ENCODE peak calls at places on chromosome 15, in five cellular contexts. One of them, this sample, is unnamed.

GRCh38 chr15:42035362-42035761 is 14.5 kb upstream of the PLA2G4E start:
- DNase-seq in transverse colon: peak; percentile 41
- DNase-seq in breast epithelium: no peak
- DNase-seq in GM12878: peak; percentile 52
- DNase-seq in HCT116: no peak
- DNase-seq in this sample: no peak

GRCh38 chr15:38029741-38030140 is 95.3 kb downstream of the TMCO5A start:
- DNase-seq in transverse colon: no peak
- DNase-seq in breast epithelium: no peak
- DNase-seq in GM12878: no peak
- DNase-seq in HCT116: no peak
- DNase-seq in this sample: no peak

GRCh38 chr15:79884204-79884596 is 12.6 kb downstream of the MTHFS start:
- DNase-seq in transverse colon: no peak
- DNase-seq in breast epithelium: no peak
- DNase-seq in GM12878: no peak
- DNase-seq in HCT116: no peak
- DNase-seq in this sample: no peak

GRCh38 chr15:32718822-32719716 is 1.3 kb downstream of the GREM1 start:
- DNase-seq in transverse colon: peak; percentile 17
- DNase-seq in breast epithelium: no peak
- DNase-seq in GM12878: no peak
- DNase-seq in HCT116: no peak
- DNase-seq in this sample: peak; percentile 43

GRCh38 chr15:98824595-98824994 is 176.3 kb downstream of the IGF1R start:
- DNase-seq in transverse colon: no peak
- DNase-seq in breast epithelium: no peak
- DNase-seq in GM12878: no peak
- DNase-seq in HCT116: no peak
- DNase-seq in this sample: no peak

GRCh38 chr15:42331235-42331634 is 28.1 kb upstream of the CAPN3 start:
- DNase-seq in transverse colon: no peak
- DNase-seq in breast epithelium: no peak
- DNase-seq in GM12878: no peak
- DNase-seq in HCT116: no peak
- DNase-seq in this sample: no peak

GRCh38 chr15:26082833-26083174 is 219.7 kb upstream of the ATP10A start:
- DNase-seq in transverse colon: no peak
- DNase-seq in breast epithelium: no peak
- DNase-seq in GM12878: no peak
- DNase-seq in HCT116: no peak
- DNase-seq in this sample: no peak

GRCh38 chr15:98395974-98396627 is 252.2 kb upstream of the IGF1R start:
- DNase-seq in transverse colon: no peak
- DNase-seq in breast epithelium: no peak
- DNase-seq in GM12878: no peak
- DNase-seq in HCT116: no peak
- DNase-seq in this sample: no peak

GRCh38 chr15:87609474-87609873 is 647.1 kb downstream of the NTRK3 start:
- DNase-seq in transverse colon: no peak
- DNase-seq in breast epithelium: no peak
- DNase-seq in GM12878: no peak
- DNase-seq in HCT116: no peak
- DNase-seq in this sample: no peak

GRCh38 chr15:51837784-51838183 is 8.3 kb downstream of the TMOD3 start:
- DNase-seq in transverse colon: no peak
- DNase-seq in breast epithelium: no peak
- DNase-seq in GM12878: peak; percentile 53
- DNase-seq in HCT116: no peak
- DNase-seq in this sample: no peak

GRCh38 chr15:72889545-72889944 is 106.0 kb upstream of the ADPGK start:
- DNase-seq in transverse colon: no peak
- DNase-seq in breast epithelium: no peak
- DNase-seq in GM12878: no peak
- DNase-seq in HCT116: no peak
- DNase-seq in this sample: no peak

GRCh38 chr15:52800852-52801747 is 11.0 kb upstream of the ONECUT1 start:
- DNase-seq in transverse colon: no peak
- DNase-seq in breast epithelium: no peak
- DNase-seq in GM12878: no peak
- DNase-seq in HCT116: no peak
- DNase-seq in this sample: no peak

GRCh38 chr15:56342653-56343052 is 22.6 kb upstream of the TEX9 start:
- DNase-seq in transverse colon: no peak
- DNase-seq in breast epithelium: no peak
- DNase-seq in GM12878: no peak
- DNase-seq in HCT116: no peak
- DNase-seq in this sample: no peak

GRCh38 chr15:88574646-88575045 is 28.2 kb upstream of the DET1 start:
- DNase-seq in transverse colon: no peak
- DNase-seq in breast epithelium: no peak
- DNase-seq in GM12878: no peak
- DNase-seq in HCT116: no peak
- DNase-seq in this sample: no peak

GRCh38 chr15:85598203-85598602 is 196.5 kb downstream of the KLHL25 start:
- DNase-seq in transverse colon: no peak
- DNase-seq in breast epithelium: no peak
- DNase-seq in GM12878: no peak
- DNase-seq in HCT116: no peak
- DNase-seq in this sample: no peak

GRCh38 chr15:26050979-26051378 is 187.9 kb upstream of the ATP10A start:
- DNase-seq in transverse colon: no peak
- DNase-seq in breast epithelium: no peak
- DNase-seq in GM12878: no peak
- DNase-seq in HCT116: no peak
- DNase-seq in this sample: no peak

GRCh38 chr15:83436513-83437158 is 10.5 kb upstream of the SH3GL3 start:
- DNase-seq in transverse colon: no peak
- DNase-seq in breast epithelium: no peak
- DNase-seq in GM12878: no peak
- DNase-seq in HCT116: peak; percentile 33
- DNase-seq in this sample: no peak

GRCh38 chr15:85374831-85375230 is 5.6 kb upstream of the AKAP13 start:
- DNase-seq in transverse colon: no peak
- DNase-seq in breast epithelium: no peak
- DNase-seq in GM12878: no peak
- DNase-seq in HCT116: no peak
- DNase-seq in this sample: no peak

GRCh38 chr15:101206173-101206572 is 45.7 kb downstream of the CHSY1 start:
- DNase-seq in transverse colon: no peak
- DNase-seq in breast epithelium: no peak
- DNase-seq in GM12878: no peak
- DNase-seq in HCT116: no peak
- DNase-seq in this sample: no peak

GRCh38 chr15:82143390-82144047 is 97.7 kb upstream of the MEX3B start:
- DNase-seq in transverse colon: no peak
- DNase-seq in breast epithelium: no peak
- DNase-seq in GM12878: no peak
- DNase-seq in HCT116: no peak
- DNase-seq in this sample: no peak

GRCh38 chr15:82150645-82151044 is 104.8 kb upstream of the MEX3B start:
- DNase-seq in transverse colon: no peak
- DNase-seq in breast epithelium: no peak
- DNase-seq in GM12878: no peak
- DNase-seq in HCT116: no peak
- DNase-seq in this sample: no peak

GRCh38 chr15:82146558-82146957 is 100.7 kb upstream of the MEX3B start:
- DNase-seq in transverse colon: no peak
- DNase-seq in breast epithelium: no peak
- DNase-seq in GM12878: no peak
- DNase-seq in HCT116: no peak
- DNase-seq in this sample: no peak

DNA sequence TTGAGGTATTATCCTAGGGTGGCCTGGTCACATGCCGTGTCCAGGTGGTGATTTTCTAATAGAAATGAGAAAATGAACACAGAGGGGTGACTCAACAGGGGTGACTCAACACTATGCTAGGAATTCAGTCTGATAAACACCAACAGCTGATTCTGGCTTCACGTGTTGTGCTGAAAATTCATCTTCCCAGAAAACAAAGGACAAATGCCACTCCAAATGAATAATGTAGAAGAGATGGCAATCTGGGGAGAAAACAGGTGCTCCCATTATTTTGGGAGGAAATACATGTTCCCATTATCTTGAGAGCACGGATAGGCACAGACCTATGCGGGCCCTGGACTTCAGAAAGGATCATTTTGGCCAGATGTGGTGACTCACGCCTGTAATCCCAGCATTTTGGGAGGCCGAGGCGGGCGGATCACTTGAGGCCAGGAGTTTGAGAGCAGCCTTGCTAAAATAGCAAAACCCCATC is 101.2 kb upstream of the MEX3B start:
- DNase-seq in transverse colon: no peak
- DNase-seq in breast epithelium: no peak
- DNase-seq in GM12878: no peak
- DNase-seq in HCT116: peak; percentile 51
- DNase-seq in this sample: no peak
- TF ChIP-seq POLR2AphosphoS5 in transverse colon: no peak
- TF ChIP-seq POLR2AphosphoS5 in breast epithelium: no peak
- TF ChIP-seq POLR2AphosphoS5 in GM12878: no peak
- TF ChIP-seq POLR2AphosphoS5 in HCT116: peak; percentile 19
- TF ChIP-seq POLR2AphosphoS5 in this sample: no peak

GRCh38 chr15:57443486-57443885 is 67.2 kb downstream of the CGNL1 start:
- DNase-seq in transverse colon: no peak
- DNase-seq in breast epithelium: no peak
- DNase-seq in GM12878: no peak
- DNase-seq in HCT116: no peak
- DNase-seq in this sample: no peak
- H3K27ac ChIP-seq in transverse colon: no peak overlapping the region
- H3K27ac ChIP-seq in breast epithelium: no peak overlapping the region
- H3K27ac ChIP-seq in GM12878: no peak overlapping the region
- H3K27ac ChIP-seq in HCT116: no peak overlapping the region
- H3K27ac ChIP-seq in this sample: no peak overlapping the region

DNA sequence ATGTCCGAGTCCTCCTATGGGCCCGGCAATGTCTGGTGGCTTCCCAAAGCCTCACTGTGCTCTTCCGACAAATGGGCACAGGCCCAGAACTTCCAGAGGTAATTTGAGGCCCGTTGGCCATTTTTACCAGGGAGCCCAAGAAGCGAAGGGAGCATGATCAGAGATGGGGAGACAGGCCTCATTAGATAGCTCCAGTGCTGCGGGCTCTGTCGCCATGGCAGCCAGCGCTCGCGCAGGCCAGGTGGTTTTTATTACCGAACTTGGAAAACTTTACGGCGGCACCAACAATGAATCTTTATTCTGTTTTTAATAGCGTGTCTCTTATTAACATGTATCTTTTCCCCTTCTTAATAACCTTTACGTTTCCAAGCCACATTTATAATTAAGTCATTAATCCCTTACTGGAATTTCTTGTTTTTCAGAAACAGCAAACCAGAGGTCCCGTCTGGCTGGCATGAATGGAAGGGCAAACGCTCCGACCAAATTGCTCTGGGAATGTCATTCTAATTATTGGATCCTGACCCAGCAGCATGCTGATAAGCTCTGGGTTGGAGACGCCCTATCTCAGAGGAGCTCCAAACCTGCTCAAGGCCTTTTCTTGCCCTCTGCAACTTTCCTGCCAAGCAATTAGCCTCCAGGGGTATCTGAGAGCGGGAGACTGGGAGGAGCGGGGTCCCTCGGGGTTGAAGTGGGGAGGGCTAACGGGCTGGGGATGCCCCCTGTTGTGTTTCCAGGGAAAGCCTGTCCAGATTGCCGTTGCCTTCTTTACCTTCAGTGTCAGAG is 256.5 kb downstream of the TLE3 start:
- DNase-seq in transverse colon: no peak
- DNase-seq in breast epithelium: peak; percentile 38
- DNase-seq in GM12878: no peak
- DNase-seq in HCT116: no peak
- DNase-seq in this sample: no peak
- TF ChIP-seq POLR2AphosphoS5 in transverse colon: no peak
- TF ChIP-seq POLR2AphosphoS5 in breast epithelium: no peak
- TF ChIP-seq POLR2AphosphoS5 in GM12878: no peak
- TF ChIP-seq POLR2AphosphoS5 in HCT116: no peak
- TF ChIP-seq POLR2AphosphoS5 in this sample: no peak

DNA sequence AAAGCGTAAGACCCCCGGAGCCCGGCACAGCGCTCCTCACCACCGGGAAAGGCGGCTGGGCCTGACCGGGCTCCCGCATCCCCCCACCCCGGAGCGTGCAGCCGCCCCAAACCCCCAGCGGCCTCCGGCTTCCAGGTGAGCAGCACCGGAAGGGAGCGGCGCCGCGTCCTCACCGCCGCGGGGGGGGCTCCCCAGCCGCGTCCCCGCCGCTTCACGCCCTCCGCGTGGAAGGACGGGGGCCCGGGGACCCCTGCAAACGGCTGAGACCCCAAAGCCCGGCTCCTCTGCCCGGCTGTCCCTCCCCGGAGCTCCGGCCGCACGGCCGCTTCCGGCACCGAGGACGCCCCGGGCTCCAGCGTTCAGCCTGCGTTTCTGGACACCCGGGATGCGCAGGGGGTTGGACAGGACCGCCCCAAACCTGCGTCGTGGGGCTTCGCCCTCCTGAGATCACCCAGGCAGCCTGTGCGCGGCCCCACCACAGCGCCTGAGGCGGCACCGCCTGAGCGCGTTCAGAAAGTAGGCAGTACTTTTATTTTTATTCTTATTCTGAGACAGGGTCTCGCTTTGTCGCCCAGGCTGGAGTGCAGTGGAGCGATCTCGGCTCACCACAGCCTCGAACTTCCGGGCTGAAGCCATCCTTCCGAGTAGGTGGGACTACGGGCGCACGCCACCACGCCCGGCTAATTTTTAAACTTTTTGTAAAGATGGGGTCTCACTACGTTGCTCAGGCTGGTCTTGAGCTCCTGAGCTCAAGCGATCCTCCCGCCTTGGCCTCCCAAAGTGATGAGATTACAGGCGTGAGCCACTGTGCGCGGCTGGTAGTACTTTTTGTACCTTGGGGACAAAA is 51.6 kb upstream of the BLM start:
- DNase-seq in transverse colon: peak; percentile 64
- DNase-seq in breast epithelium: peak; percentile 53
- DNase-seq in GM12878: peak; percentile 74
- DNase-seq in HCT116: peak; percentile 41
- DNase-seq in this sample: peak; percentile 48
- H3K27ac ChIP-seq in transverse colon: peak overlapping the region; percentile 95
- H3K27ac ChIP-seq in breast epithelium: peak overlapping the region; percentile 96
- H3K27ac ChIP-seq in GM12878: peak overlapping the region; percentile 100
- H3K27ac ChIP-seq in HCT116: peak overlapping the region; percentile 89
- H3K27ac ChIP-seq in this sample: peak overlapping the region; percentile 92

GRCh38 chr15:73927476-73928240 is 1.4 kb downstream of the LOXL1 start:
- DNase-seq in transverse colon: peak; percentile 70
- DNase-seq in breast epithelium: peak; percentile 47
- DNase-seq in GM12878: no peak
- DNase-seq in HCT116: peak; percentile 15
- DNase-seq in this sample: peak; percentile 82
- TF ChIP-seq POLR2AphosphoS5 in transverse colon: peak; percentile 28
- TF ChIP-seq POLR2AphosphoS5 in breast epithelium: no peak
- TF ChIP-seq POLR2AphosphoS5 in GM12878: no peak
- TF ChIP-seq POLR2AphosphoS5 in HCT116: peak; percentile 65
- TF ChIP-seq POLR2AphosphoS5 in this sample: peak; percentile 55